ENCODE peak calls at places on chromosomes 13 and 19, in six cellular contexts. T is fibroblast of villous mesenchyme, X is ascending aorta, V is OCI-LY7, H is brain microvascular endothelial cell, C is thoracic aorta. D is an unnamed sample.

GRCh38 chr13:47519626-47520025 is 481.4 kb downstream of the SUCLA2 start:
- DNase-seq in T (no peak), X (no peak), V (no peak), H (no peak), C (no peak), D (no peak)

GRCh38 chr19:16168465-16169081 is 4.8 kb downstream of the CIB3 start:
- DNase-seq in T (peak; percentile 24), X (no peak), V (peak; percentile 54), H (peak; percentile 54), C (no peak), D (peak; percentile 60)

GRCh38 chr13:106156468-106156867 is 379.0 kb downstream of the EFNB2 start:
- DNase-seq in T (peak; percentile 96), X (no peak), V (no peak), H (peak; percentile 97), C (no peak), D (peak; percentile 99)

GRCh38 chr19:4471400-4472173 is 510 bp upstream of the HDGFL2 start:
- DNase-seq in T (peak; percentile 100), X (peak; percentile 99), V (peak; percentile 100), H (peak; percentile 100), C (peak; percentile 96), D (peak; percentile 100)

GRCh38 chr13:24680258-24680920 is at the start of gene ATP12A:
- DNase-seq in T (no peak), X (no peak), V (no peak), H (no peak), C (no peak), D (no peak)

GRCh38 chr19:49019242-49019932 is 2.5 kb upstream of the LHB start:
- DNase-seq in T (peak; percentile 68), X (no peak), V (peak; percentile 56), H (peak; percentile 22), C (no peak), D (peak; percentile 28)

GRCh38 chr19:16111909-16112752 is 442 bp downstream of the RAB8A start:
- DNase-seq in T (no peak), X (no peak), V (no peak), H (no peak), C (no peak), D (no peak)

GRCh38 chr19:43461303-43461702 is 4.1 kb downstream of the LYPD3 start:
- DNase-seq in T (no peak), X (no peak), V (no peak), H (no peak), C (no peak), D (no peak)

GRCh38 chr19:38433268-38433733 is at the start of gene RYR1:
- DNase-seq in T (peak; percentile 11), X (no peak), V (peak; percentile 27), H (peak; percentile 5), C (no peak), D (no peak)

GRCh38 chr19:48810151-48810550 is 678 bp downstream of the BCAT2 start:
- DNase-seq in T (no peak), X (no peak), V (peak; percentile 52), H (no peak), C (no peak), D (no peak)

GRCh38 chr19:28497137-28497536 is 715.8 kb downstream of the UQCRFS1 start:
- DNase-seq in T (no peak), X (no peak), V (no peak), H (peak; percentile 6), C (no peak), D (no peak)

GRCh38 chr19:51119089-51119488 is 5.6 kb upstream of the SIGLEC9 start:
- DNase-seq in T (no peak), X (no peak), V (no peak), H (no peak), C (no peak), D (no peak)

GRCh38 chr13:76319921-76320320 is 566.3 kb downstream of the KCTD12 start:
- DNase-seq in T (no peak), X (no peak), V (no peak), H (no peak), C (no peak), D (no peak)

GRCh38 chr13:37175996-37176395 is 70.5 kb upstream of the CSNK1A1L start:
- DNase-seq in T (peak; percentile 98), X (no peak), V (no peak), H (peak; percentile 46), C (no peak), D (peak; percentile 96)

GRCh38 chr13:51283361-51283760 is 56.1 kb upstream of the SERPINE3 start:
- DNase-seq in T (no peak), X (no peak), V (no peak), H (no peak), C (no peak), D (peak; percentile 4)

GRCh38 chr19:38317104-38317612 is 1.4 kb upstream of the YIF1B start:
- DNase-seq in T (no peak), X (no peak), V (no peak), H (no peak), C (no peak), D (no peak)

GRCh38 chr19:29811125-29812079 is at the start of gene CCNE1:
- DNase-seq in T (peak; percentile 87), X (peak; percentile 55), V (peak; percentile 86), H (peak; percentile 74), C (peak; percentile 67), D (peak; percentile 81)

GRCh38 chr19:17243854-17244617 is 1.7 kb downstream of the NR2F6 start:
- DNase-seq in T (no peak), X (no peak), V (peak; percentile 37), H (no peak), C (no peak), D (peak; percentile 54)

GRCh38 chr13:77465595-77466195 is 69.8 kb upstream of the SCEL start:
- DNase-seq in T (no peak), X (no peak), V (no peak), H (no peak), C (no peak), D (no peak)

GRCh38 chr13:100633461-100633860 is 41.1 kb downstream of the TMTC4 start:
- DNase-seq in T (peak; percentile 46), X (no peak), V (no peak), H (peak; percentile 27), C (no peak), D (peak; percentile 96)

GRCh38 chr19:50949792-50950320 is 3.0 kb downstream of the KLK5 start:
- DNase-seq in T (no peak), X (no peak), V (no peak), H (no peak), C (no peak), D (no peak)

GRCh38 chr19:48997972-48998371 is 4.3 kb downstream of the RUVBL2 start:
- DNase-seq in T (peak; percentile 47), X (no peak), V (peak; percentile 50), H (peak; percentile 66), C (no peak), D (peak; percentile 64)

GRCh38 chr13:28530729-28531194 is 35.8 kb upstream of the FLT1 start:
- DNase-seq in T (no peak), X (no peak), V (no peak), H (no peak), C (no peak), D (peak; percentile 23)

GRCh38 chr13:28532226-28533048 is 37.5 kb upstream of the FLT1 start:
- DNase-seq in T (peak; percentile 40), X (no peak), V (no peak), H (no peak), C (no peak), D (peak; percentile 17)

GRCh38 chr13:28531195-28531955 is 36.4 kb upstream of the FLT1 start:
- DNase-seq in T (peak; percentile 44), X (no peak), V (no peak), H (peak; percentile 13), C (no peak), D (peak; percentile 42)

GRCh38 chr13:28533049-28533436 is 38.1 kb upstream of the FLT1 start:
- DNase-seq in T (no peak), X (no peak), V (no peak), H (no peak), C (no peak), D (peak; percentile 6)

DNA sequence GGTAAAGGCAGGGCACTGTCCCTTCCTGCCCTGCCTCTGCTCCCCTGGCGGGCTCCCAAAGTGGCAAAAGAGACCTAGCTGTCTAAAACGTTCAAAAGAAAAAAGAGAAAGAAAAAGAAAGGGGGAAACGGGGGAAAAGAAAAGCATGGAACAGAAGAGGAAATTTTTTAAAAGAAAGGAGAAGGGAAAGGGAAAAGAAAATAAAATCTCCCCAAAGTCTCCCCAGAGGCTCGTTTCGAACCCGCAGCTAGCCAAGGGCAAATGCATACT is 37.0 kb upstream of the FLT1 start:
- DNase-seq in T (no peak), X (no peak), V (no peak), H (no peak), C (no peak), D (no peak)
- H3K4me3 ChIP-seq in T (peak overlapping the region; percentile 60), X (peak overlapping the region; percentile 59), V (no peak overlapping the region), H (peak overlapping the region; percentile 51), C (peak overlapping the region; percentile 69), D (peak overlapping the region; percentile 42)

GRCh38 chr13:44918323-44919102 is 70.8 kb downstream of the NUFIP1 start:
- DNase-seq in T (peak; percentile 97), X (peak; percentile 79), V (peak; percentile 85), H (peak; percentile 95), C (peak; percentile 78), D (peak; percentile 95)

GRCh38 chr13:44919103-44919804 is 70.0 kb downstream of the NUFIP1 start:
- DNase-seq in T (no peak), X (no peak), V (no peak), H (no peak), C (no peak), D (no peak)

GRCh38 chr13:44920013-44920412 is 69.3 kb downstream of the NUFIP1 start:
- DNase-seq in T (no peak), X (no peak), V (peak; percentile 4), H (no peak), C (no peak), D (no peak)

GRCh38 chr13:44915962-44916361 is 73.3 kb downstream of the NUFIP1 start:
- DNase-seq in T (no peak), X (no peak), V (no peak), H (no peak), C (no peak), D (no peak)

DNA sequence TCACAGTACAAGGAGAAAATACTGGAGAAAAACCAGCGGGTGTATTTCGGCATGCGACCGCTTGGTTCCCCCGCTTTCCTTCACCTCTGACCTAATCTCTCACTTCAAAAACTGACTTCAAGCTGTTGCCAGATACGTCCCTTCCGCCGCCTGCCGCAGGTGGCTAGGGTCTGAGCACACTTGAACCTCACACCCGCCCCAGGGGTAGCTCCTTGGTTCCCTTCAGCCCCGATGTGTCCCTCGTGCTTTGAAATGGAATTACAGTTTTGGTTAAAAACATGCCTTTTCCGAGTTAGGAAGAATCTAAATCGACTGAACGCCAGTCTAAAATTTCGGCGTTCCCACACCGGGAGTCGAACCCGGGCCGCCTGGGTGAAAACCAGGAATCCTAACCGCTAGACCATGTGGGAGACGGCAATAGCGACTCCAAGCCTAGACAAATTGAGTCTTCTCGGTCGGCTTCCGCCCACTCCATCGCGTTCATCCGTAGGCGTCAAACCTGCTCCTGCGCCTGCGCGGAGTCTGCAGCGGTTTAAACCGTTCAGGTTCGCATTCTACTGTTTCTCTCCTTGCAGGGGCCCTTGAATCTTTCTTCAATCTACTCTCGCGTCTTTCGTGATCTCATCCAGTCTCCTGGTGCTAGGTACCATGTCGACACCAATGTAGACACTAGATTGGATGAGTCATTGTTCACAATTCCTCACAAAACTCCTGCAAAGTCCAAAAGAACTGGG is 71.5 kb downstream of the NUFIP1 start:
- DNase-seq in T (peak; percentile 97), X (peak; percentile 82), V (peak; percentile 97), H (peak; percentile 94), C (peak; percentile 70), D (peak; percentile 99)
- TF ChIP-seq CTCF in T (peak; percentile 47), X (peak; percentile 53), V (peak; percentile 59), H (peak; percentile 65), C (peak; percentile 70), D (peak; percentile 55)

GRCh38 chr19:35117017-35117570 is 1.5 kb downstream of the FXYD3 start:
- DNase-seq in T (no peak), X (no peak), V (no peak), H (no peak), C (no peak), D (no peak)
- H3K4me3 ChIP-seq in T (no peak overlapping the region), X (no peak overlapping the region), V (no peak overlapping the region), H (no peak overlapping the region), C (no peak overlapping the region), D (no peak overlapping the region)

GRCh38 chr19:31459430-31459829 is 110.2 kb upstream of the TSHZ3 start:
- DNase-seq in T (peak; percentile 23), X (no peak), V (no peak), H (no peak), C (no peak), D (no peak)
- TF ChIP-seq CTCF in T (peak; percentile 43), X (no peak), V (no peak), H (no peak), C (no peak), D (peak; percentile 23)

D was measured in cardiac fibroblast.